ENCODE peak calls at places on chromosomes 5 and 9, in six cellular contexts. One of them, this sample, is unnamed.
A peak's percentile ranks its signal among the peaks of the same experiment; 100 is the strongest.

GRCh38 chr5:2756764-2757163 is 5.3 kb upstream of the IRX2 start:
- DNase-seq in Peyer's patch: no peak
- DNase-seq in ovary: no peak
- DNase-seq in A549: no peak
- DNase-seq in heart left ventricle: no peak
- DNase-seq in H1: no peak
- DNase-seq in this sample: peak; percentile 68

GRCh38 chr5:98458004-98458403 is 315.5 kb upstream of the RGMB start:
- DNase-seq in ovary: no peak
- DNase-seq in A549: no peak
- DNase-seq in heart left ventricle: no peak
- DNase-seq in Peyer's patch: no peak
- DNase-seq in H1: no peak
- DNase-seq in this sample: no peak

GRCh38 chr9:93261735-93262523 is 78.0 kb downstream of the WNK2 start:
- DNase-seq in heart left ventricle: no peak
- DNase-seq in ovary: no peak
- DNase-seq in Peyer's patch: no peak
- DNase-seq in H1: no peak
- DNase-seq in A549: no peak
- DNase-seq in this sample: peak; percentile 77

GRCh38 chr5:176530406-176530982 is 6.7 kb downstream of the RNF44 start:
- DNase-seq in ovary: no peak
- DNase-seq in Peyer's patch: no peak
- DNase-seq in H1: no peak
- DNase-seq in heart left ventricle: no peak
- DNase-seq in A549: no peak
- DNase-seq in this sample: no peak

GRCh38 chr9:33193818-33194217 is 26.7 kb upstream of the B4GALT1 start:
- DNase-seq in H1: no peak
- DNase-seq in Peyer's patch: no peak
- DNase-seq in heart left ventricle: no peak
- DNase-seq in ovary: no peak
- DNase-seq in A549: no peak
- DNase-seq in this sample: no peak

GRCh38 chr5:68834486-68834885 is 259.3 kb upstream of the SLC30A5 start:
- DNase-seq in A549: no peak
- DNase-seq in heart left ventricle: no peak
- DNase-seq in Peyer's patch: no peak
- DNase-seq in H1: no peak
- DNase-seq in ovary: no peak
- DNase-seq in this sample: peak; percentile 91

GRCh38 chr9:37908698-37909186 is 4.8 kb upstream of the SLC25A51 start:
- DNase-seq in ovary: peak; percentile 4
- DNase-seq in heart left ventricle: no peak
- DNase-seq in A549: peak; percentile 67
- DNase-seq in H1: no peak
- DNase-seq in Peyer's patch: no peak
- DNase-seq in this sample: peak; percentile 57

GRCh38 chr5:148897842-148898241 is 71.4 kb downstream of the ADRB2 start:
- DNase-seq in heart left ventricle: no peak
- DNase-seq in ovary: no peak
- DNase-seq in Peyer's patch: no peak
- DNase-seq in A549: no peak
- DNase-seq in H1: no peak
- DNase-seq in this sample: peak; percentile 57

GRCh38 chr9:78035369-78035993 is 3.9 kb upstream of the GNAQ start:
- DNase-seq in H1: no peak
- DNase-seq in A549: peak; percentile 80
- DNase-seq in heart left ventricle: peak; percentile 66
- DNase-seq in Peyer's patch: no peak
- DNase-seq in ovary: peak; percentile 51
- DNase-seq in this sample: no peak

GRCh38 chr9:19875291-19875910 is 86.6 kb upstream of the SLC24A2 start:
- DNase-seq in ovary: no peak
- DNase-seq in heart left ventricle: no peak
- DNase-seq in H1: no peak
- DNase-seq in A549: no peak
- DNase-seq in Peyer's patch: no peak
- DNase-seq in this sample: no peak

GRCh38 chr9:131441441-131441840 is 47.6 kb downstream of the PRRC2B start:
- DNase-seq in ovary: no peak
- DNase-seq in A549: no peak
- DNase-seq in H1: no peak
- DNase-seq in heart left ventricle: no peak
- DNase-seq in Peyer's patch: no peak
- DNase-seq in this sample: no peak

GRCh38 chr5:6430418-6431028 is 18.1 kb upstream of the UBE2QL1 start:
- DNase-seq in Peyer's patch: no peak
- DNase-seq in A549: no peak
- DNase-seq in heart left ventricle: peak; percentile 73
- DNase-seq in H1: no peak
- DNase-seq in ovary: no peak
- DNase-seq in this sample: no peak

DNA sequence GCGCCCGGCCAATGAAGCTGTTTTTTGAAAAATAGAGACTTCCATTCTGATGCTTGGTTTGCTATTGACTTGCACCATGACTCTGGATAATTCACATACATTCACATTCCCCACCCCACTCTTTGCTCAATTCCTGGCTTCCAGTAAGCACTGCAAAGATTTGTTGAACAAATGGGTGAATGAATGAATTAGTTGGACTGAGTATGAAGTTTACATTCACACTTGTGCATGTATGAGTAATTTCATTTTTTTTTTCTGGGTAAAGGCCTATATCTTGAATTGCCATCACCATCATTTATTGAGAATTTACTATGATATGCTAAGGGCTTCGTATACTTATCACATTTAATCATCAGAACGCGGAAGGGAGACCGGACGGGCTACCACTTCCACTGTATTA is 13.8 kb upstream of the CCDC69 start:
- DNase-seq in Peyer's patch: no peak
- DNase-seq in ovary: no peak
- DNase-seq in A549: no peak
- DNase-seq in heart left ventricle: no peak
- DNase-seq in H1: no peak
- DNase-seq in this sample: no peak
- H3K4me3 ChIP-seq in Peyer's patch: no peak overlapping the region
- H3K4me3 ChIP-seq in ovary: no peak overlapping the region
- H3K4me3 ChIP-seq in A549: no peak overlapping the region
- H3K4me3 ChIP-seq in heart left ventricle: no peak overlapping the region
- H3K4me3 ChIP-seq in H1: no peak overlapping the region
- H3K4me3 ChIP-seq in this sample: peak overlapping the region; percentile 48

DNA sequence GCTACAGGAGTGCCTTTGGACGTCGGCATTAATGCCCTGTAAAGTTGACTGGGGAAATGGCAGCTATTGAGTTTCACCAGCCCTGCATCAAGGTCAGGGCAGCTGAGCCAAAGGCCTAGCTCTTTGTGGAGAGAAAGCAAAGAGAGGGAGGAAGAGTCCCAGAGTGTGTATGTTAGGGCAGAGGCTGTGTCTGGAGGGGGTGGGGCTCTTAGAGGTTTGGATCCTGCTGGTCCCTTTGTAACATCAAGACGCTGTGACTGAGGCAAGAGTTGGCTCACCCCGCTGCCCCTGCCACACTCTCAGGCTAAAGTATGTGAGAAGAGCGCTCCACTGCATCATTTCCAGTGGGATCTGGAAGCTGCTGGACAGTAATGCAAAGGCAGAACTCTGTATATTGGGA is 34.3 kb downstream of the TMOD1 start:
- DNase-seq in heart left ventricle: no peak
- DNase-seq in H1: no peak
- DNase-seq in ovary: no peak
- DNase-seq in A549: no peak
- DNase-seq in Peyer's patch: no peak
- DNase-seq in this sample: no peak
- TF ChIP-seq CTCF in heart left ventricle: no peak
- TF ChIP-seq CTCF in H1: no peak
- TF ChIP-seq CTCF in ovary: no peak
- TF ChIP-seq CTCF in A549: no peak
- TF ChIP-seq CTCF in Peyer's patch: no peak
- TF ChIP-seq CTCF in this sample: no peak

DNA sequence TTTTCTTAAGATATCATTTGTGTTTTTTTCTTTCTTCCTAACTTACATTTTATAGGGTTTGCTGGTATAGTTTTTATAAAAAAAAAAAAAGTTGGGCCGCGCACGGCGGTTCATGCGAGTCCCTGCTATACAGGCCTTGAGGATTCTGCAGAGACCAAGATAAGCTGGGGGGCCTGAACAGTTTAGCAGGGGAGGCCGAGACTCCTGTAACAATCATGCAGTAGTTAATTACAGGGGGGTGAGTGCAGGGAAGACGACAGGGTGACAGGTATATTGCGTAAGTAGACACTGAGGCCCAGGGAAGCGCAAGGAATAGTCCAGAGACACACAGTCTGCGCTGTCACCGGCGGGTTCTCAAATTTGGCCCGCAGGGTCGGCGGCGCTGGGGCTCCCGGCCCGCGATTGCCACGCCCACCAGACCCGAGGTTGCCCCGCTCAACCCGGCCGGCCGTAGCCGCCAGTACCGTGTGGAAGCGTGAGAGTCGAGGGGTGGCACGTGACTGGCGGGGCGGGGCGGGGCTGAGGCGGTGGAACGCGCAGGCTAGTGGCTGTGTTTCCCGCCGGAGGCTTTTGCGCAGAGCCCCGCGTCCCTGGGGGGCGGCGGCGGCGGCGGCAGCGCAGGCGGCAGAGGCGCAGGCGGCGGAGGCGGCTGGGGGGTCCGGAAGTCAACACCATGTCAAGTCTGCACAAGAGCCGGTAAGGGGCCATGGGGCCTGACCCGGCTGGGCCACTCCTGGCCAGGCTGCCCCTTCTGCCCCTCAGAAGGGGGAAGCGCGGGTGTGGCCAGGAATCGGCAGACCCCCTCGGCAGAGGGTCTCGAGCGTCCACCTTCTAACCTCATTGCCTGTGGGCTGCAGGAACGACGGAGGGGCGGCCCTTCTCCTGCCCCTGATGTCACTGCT is at the start of gene TBC1D13:
- DNase-seq in heart left ventricle: peak; percentile 91
- DNase-seq in A549: peak; percentile 88
- DNase-seq in ovary: peak; percentile 85
- DNase-seq in Peyer's patch: peak; percentile 94
- DNase-seq in H1: peak; percentile 96
- DNase-seq in this sample: peak; percentile 98
- TF ChIP-seq POLR2A in heart left ventricle: peak; percentile 73
- TF ChIP-seq POLR2A in A549: peak; percentile 69
- TF ChIP-seq POLR2A in ovary: peak; percentile 59
- TF ChIP-seq POLR2A in Peyer's patch: peak; percentile 60
- TF ChIP-seq POLR2A in H1: peak; percentile 56
- TF ChIP-seq POLR2A in this sample: no peak

GRCh38 chr5:14721990-14722656 is 57.6 kb downstream of the OTULIN start:
- DNase-seq in Peyer's patch: no peak
- DNase-seq in ovary: no peak
- DNase-seq in heart left ventricle: no peak
- DNase-seq in A549: no peak
- DNase-seq in H1: no peak
- DNase-seq in this sample: no peak

GRCh38 chr5:14724633-14725032 is 60.1 kb downstream of the OTULIN start:
- DNase-seq in A549: no peak
- DNase-seq in Peyer's patch: no peak
- DNase-seq in ovary: no peak
- DNase-seq in heart left ventricle: no peak
- DNase-seq in H1: no peak
- DNase-seq in this sample: no peak

GRCh38 chr5:14726066-14726838 is 61.7 kb downstream of the OTULIN start:
- DNase-seq in ovary: no peak
- DNase-seq in Peyer's patch: no peak
- DNase-seq in A549: no peak
- DNase-seq in heart left ventricle: no peak
- DNase-seq in H1: no peak
- DNase-seq in this sample: no peak

GRCh38 chr5:14722923-14723322 is 58.4 kb downstream of the OTULIN start:
- DNase-seq in Peyer's patch: no peak
- DNase-seq in heart left ventricle: no peak
- DNase-seq in H1: no peak
- DNase-seq in ovary: no peak
- DNase-seq in A549: no peak
- DNase-seq in this sample: no peak

DNA sequence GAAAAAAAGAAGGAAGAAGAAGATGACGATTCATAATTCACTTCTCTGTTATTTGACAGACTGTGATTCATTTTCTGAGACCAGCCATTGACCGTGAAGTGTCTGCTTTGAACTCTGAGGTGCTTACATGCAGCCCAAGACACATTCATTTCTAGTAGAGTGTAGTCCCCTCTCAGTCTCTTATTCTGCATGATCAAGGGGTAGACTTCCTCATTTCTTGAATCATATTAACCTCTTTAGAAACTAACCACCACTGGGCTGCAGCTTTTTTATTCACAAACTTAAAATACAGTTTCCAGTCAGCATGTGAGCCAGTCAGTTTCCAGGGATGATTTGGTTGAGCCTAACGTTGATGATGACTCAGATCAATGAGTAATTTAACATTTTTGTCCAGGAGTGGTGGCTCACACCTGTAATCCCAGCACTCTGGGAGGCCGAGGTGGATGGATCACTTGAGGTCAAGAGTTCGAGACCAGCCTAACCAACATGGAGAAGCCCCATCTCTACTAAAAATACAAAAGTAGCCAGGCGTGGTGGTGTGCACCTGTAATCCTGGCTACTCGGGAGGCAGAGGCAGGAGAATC is 59.2 kb downstream of the OTULIN start:
- DNase-seq in ovary: no peak
- DNase-seq in Peyer's patch: no peak
- DNase-seq in H1: no peak
- DNase-seq in heart left ventricle: no peak
- DNase-seq in A549: no peak
- DNase-seq in this sample: no peak
- H3K4me3 ChIP-seq in ovary: no peak overlapping the region
- H3K4me3 ChIP-seq in Peyer's patch: no peak overlapping the region
- H3K4me3 ChIP-seq in H1: no peak overlapping the region
- H3K4me3 ChIP-seq in heart left ventricle: no peak overlapping the region
- H3K4me3 ChIP-seq in A549: no peak overlapping the region
- H3K4me3 ChIP-seq in this sample: no peak overlapping the region

This sample was measured in esophagus muscularis mucosa.